ENCODE peak calls at places on chromosomes 16 and 17, in eight cellular contexts. One of them, this sample, is unnamed.

GRCh38 chr16:49588729-49589384 is 215.3 kb downstream of the C16orf78 start:
- DNase-seq in stimulated activated CD4-positive, alpha-beta T cell treated with anti-CD3 and anti-CD28 coated beads, TNF-alpha, amount 100 ng/mL, for 1 hour: no peak
- DNase-seq in OCI-LY7: no peak
- DNase-seq in SK-N-DZ: no peak
- DNase-seq in H1: peak
- DNase-seq in stimulated activated CD8-positive, alpha-beta memory T cell treated with anti-CD3 and anti-CD28 coated beads, Interleukin-15, amount 100 ng/mL, for 48 hours: no peak
- DNase-seq in A172: no peak
- DNase-seq in SHP77: no peak
- DNase-seq in this sample: no peak

GRCh38 chr16:17328971-17329370 is 141.8 kb downstream of the XYLT1 start:
- DNase-seq in H1: no peak
- DNase-seq in SHP77: no peak
- DNase-seq in OCI-LY7: no peak
- DNase-seq in stimulated activated CD4-positive, alpha-beta T cell treated with anti-CD3 and anti-CD28 coated beads, TNF-alpha, amount 100 ng/mL, for 1 hour: no peak
- DNase-seq in A172: no peak
- DNase-seq in stimulated activated CD8-positive, alpha-beta memory T cell treated with anti-CD3 and anti-CD28 coated beads, Interleukin-15, amount 100 ng/mL, for 48 hours: no peak
- DNase-seq in SK-N-DZ: no peak
- DNase-seq in this sample: no peak

GRCh38 chr17:65811043-65811442 is 249.6 kb upstream of the AXIN2 start:
- DNase-seq in H1: no peak
- DNase-seq in stimulated activated CD8-positive, alpha-beta memory T cell treated with anti-CD3 and anti-CD28 coated beads, Interleukin-15, amount 100 ng/mL, for 48 hours: no peak
- DNase-seq in stimulated activated CD4-positive, alpha-beta T cell treated with anti-CD3 and anti-CD28 coated beads, TNF-alpha, amount 100 ng/mL, for 1 hour: no peak
- DNase-seq in OCI-LY7: no peak
- DNase-seq in SHP77: no peak
- DNase-seq in A172: no peak
- DNase-seq in SK-N-DZ: no peak
- DNase-seq in this sample: no peak

GRCh38 chr17:7330099-7331015 is 1.2 kb upstream of the NEURL4 start:
- DNase-seq in SHP77: peak
- DNase-seq in stimulated activated CD8-positive, alpha-beta memory T cell treated with anti-CD3 and anti-CD28 coated beads, Interleukin-15, amount 100 ng/mL, for 48 hours: peak
- DNase-seq in A172: peak
- DNase-seq in stimulated activated CD4-positive, alpha-beta T cell treated with anti-CD3 and anti-CD28 coated beads, TNF-alpha, amount 100 ng/mL, for 1 hour: peak
- DNase-seq in OCI-LY7: peak
- DNase-seq in SK-N-DZ: peak
- DNase-seq in H1: peak
- DNase-seq in this sample: peak

GRCh38 chr17:37368577-37368976 is 7.2 kb upstream of the C17orf78 start:
- DNase-seq in stimulated activated CD4-positive, alpha-beta T cell treated with anti-CD3 and anti-CD28 coated beads, TNF-alpha, amount 100 ng/mL, for 1 hour: no peak
- DNase-seq in SK-N-DZ: no peak
- DNase-seq in stimulated activated CD8-positive, alpha-beta memory T cell treated with anti-CD3 and anti-CD28 coated beads, Interleukin-15, amount 100 ng/mL, for 48 hours: no peak
- DNase-seq in OCI-LY7: no peak
- DNase-seq in SHP77: no peak
- DNase-seq in A172: no peak
- DNase-seq in H1: no peak
- DNase-seq in this sample: no peak

GRCh38 chr17:51761105-51761504 is 397.4 kb downstream of the CA10 start:
- DNase-seq in OCI-LY7: no peak
- DNase-seq in SK-N-DZ: no peak
- DNase-seq in H1: no peak
- DNase-seq in A172: no peak
- DNase-seq in stimulated activated CD8-positive, alpha-beta memory T cell treated with anti-CD3 and anti-CD28 coated beads, Interleukin-15, amount 100 ng/mL, for 48 hours: no peak
- DNase-seq in stimulated activated CD4-positive, alpha-beta T cell treated with anti-CD3 and anti-CD28 coated beads, TNF-alpha, amount 100 ng/mL, for 1 hour: no peak
- DNase-seq in SHP77: no peak
- DNase-seq in this sample: no peak

GRCh38 chr16:10501016-10501607 is 79.3 kb downstream of the EMP2 start:
- DNase-seq in SK-N-DZ: no peak
- DNase-seq in stimulated activated CD4-positive, alpha-beta T cell treated with anti-CD3 and anti-CD28 coated beads, TNF-alpha, amount 100 ng/mL, for 1 hour: no peak
- DNase-seq in H1: no peak
- DNase-seq in OCI-LY7: peak
- DNase-seq in A172: no peak
- DNase-seq in stimulated activated CD8-positive, alpha-beta memory T cell treated with anti-CD3 and anti-CD28 coated beads, Interleukin-15, amount 100 ng/mL, for 48 hours: no peak
- DNase-seq in SHP77: no peak
- DNase-seq in this sample: peak

GRCh38 chr17:49946964-49947584 is 21.9 kb upstream of the DLX4 start:
- DNase-seq in OCI-LY7: no peak
- DNase-seq in SK-N-DZ: no peak
- DNase-seq in SHP77: no peak
- DNase-seq in stimulated activated CD8-positive, alpha-beta memory T cell treated with anti-CD3 and anti-CD28 coated beads, Interleukin-15, amount 100 ng/mL, for 48 hours: no peak
- DNase-seq in stimulated activated CD4-positive, alpha-beta T cell treated with anti-CD3 and anti-CD28 coated beads, TNF-alpha, amount 100 ng/mL, for 1 hour: no peak
- DNase-seq in H1: no peak
- DNase-seq in A172: peak
- DNase-seq in this sample: no peak

GRCh38 chr17:82938486-82939212 is 98.8 kb upstream of the ZNF750 start:
- DNase-seq in stimulated activated CD4-positive, alpha-beta T cell treated with anti-CD3 and anti-CD28 coated beads, TNF-alpha, amount 100 ng/mL, for 1 hour: no peak
- DNase-seq in H1: no peak
- DNase-seq in SHP77: no peak
- DNase-seq in stimulated activated CD8-positive, alpha-beta memory T cell treated with anti-CD3 and anti-CD28 coated beads, Interleukin-15, amount 100 ng/mL, for 48 hours: no peak
- DNase-seq in OCI-LY7: no peak
- DNase-seq in SK-N-DZ: no peak
- DNase-seq in A172: no peak
- DNase-seq in this sample: no peak

GRCh38 chr17:43827596-43827995 is 5.3 kb downstream of the MPP3 start:
- DNase-seq in stimulated activated CD4-positive, alpha-beta T cell treated with anti-CD3 and anti-CD28 coated beads, TNF-alpha, amount 100 ng/mL, for 1 hour: no peak
- DNase-seq in stimulated activated CD8-positive, alpha-beta memory T cell treated with anti-CD3 and anti-CD28 coated beads, Interleukin-15, amount 100 ng/mL, for 48 hours: no peak
- DNase-seq in OCI-LY7: no peak
- DNase-seq in SHP77: no peak
- DNase-seq in SK-N-DZ: no peak
- DNase-seq in A172: no peak
- DNase-seq in H1: no peak
- DNase-seq in this sample: no peak

GRCh38 chr16:65059421-65059980 is 62.4 kb downstream of the CDH11 start:
- DNase-seq in OCI-LY7: no peak
- DNase-seq in stimulated activated CD8-positive, alpha-beta memory T cell treated with anti-CD3 and anti-CD28 coated beads, Interleukin-15, amount 100 ng/mL, for 48 hours: no peak
- DNase-seq in SHP77: no peak
- DNase-seq in stimulated activated CD4-positive, alpha-beta T cell treated with anti-CD3 and anti-CD28 coated beads, TNF-alpha, amount 100 ng/mL, for 1 hour: no peak
- DNase-seq in H1: no peak
- DNase-seq in A172: no peak
- DNase-seq in SK-N-DZ: no peak
- DNase-seq in this sample: no peak

This sample was measured in RPMI8226.